ENCODE peak calls at places on chromosomes 16 and 17, in seven cellular contexts. I is heart right ventricle, T is A549, R is AG04449, A is tibial artery, C is IMR-90, N is thoracic aorta. F is an unnamed sample.

GRCh38 chr17:83178533-83179201 is 99.3 kb downstream of the METRNL start:
- DNase-seq in I (no peak), T (no peak), R (no peak), A (no peak), C (no peak), N (no peak), F (no peak)

GRCh38 chr17:82302498-82302963 is 14.9 kb downstream of the CD7 start:
- DNase-seq in I (no peak), T (no peak), R (no peak), A (no peak), C (no peak), N (no peak), F (no peak)

GRCh38 chr16:7317982-7318381 is 14.7 kb upstream of the RBFOX1 start:
- DNase-seq in I (no peak), T (no peak), R (no peak), A (no peak), C (no peak), N (no peak), F (no peak)

GRCh38 chr17:7330099-7331015 is 1.2 kb upstream of the NEURL4 start:
- DNase-seq in I (peak), T (peak), R (no peak), A (peak), C (peak), N (no peak), F (peak)

GRCh38 chr17:65365209-65365608 is 196.2 kb downstream of the AXIN2 start:
- DNase-seq in I (no peak), T (no peak), R (no peak), A (no peak), C (no peak), N (no peak), F (no peak)

GRCh38 chr17:82690786-82691489 is 7.6 kb downstream of the RAB40B start:
- DNase-seq in I (no peak), T (no peak), R (no peak), A (no peak), C (no peak), N (no peak), F (no peak)

GRCh38 chr16:80369559-80369958 is 171.2 kb upstream of the DYNLRB2 start:
- DNase-seq in I (no peak), T (peak), R (peak), A (no peak), C (peak), N (no peak), F (peak)

GRCh38 chr17:79667746-79668145 is 56.9 kb upstream of the RBFOX3 start:
- DNase-seq in I (no peak), T (no peak), R (no peak), A (peak), C (no peak), N (no peak), F (no peak)

GRCh38 chr17:10177131-10177920 is 21.1 kb downstream of the GAS7 start:
- DNase-seq in I (no peak), T (no peak), R (no peak), A (no peak), C (no peak), N (no peak), F (no peak)

GRCh38 chr17:17812211-17813054 is 24.4 kb downstream of the SREBF1 start:
- DNase-seq in I (peak), T (peak), R (no peak), A (peak), C (peak), N (no peak), F (peak)

GRCh38 chr16:73214825-73215481 is 167.0 kb upstream of the ZFHX3 start:
- DNase-seq in I (no peak), T (no peak), R (peak), A (no peak), C (peak), N (no peak), F (peak)

GRCh38 chr16:2156025-2156848 is 655 bp downstream of the TRAF7 start:
- DNase-seq in I (no peak), T (no peak), R (no peak), A (no peak), C (peak), N (no peak), F (peak)

GRCh38 chr16:74984194-74984669 is 691 bp downstream of the WDR59 start:
- DNase-seq in I (no peak), T (peak), R (no peak), A (no peak), C (peak), N (no peak), F (no peak)

GRCh38 chr16:50326835-50327465 is 41.8 kb downstream of the BRD7 start:
- DNase-seq in I (no peak), T (peak), R (no peak), A (no peak), C (peak), N (no peak), F (peak)

GRCh38 chr17:56142325-56142724 is 10.9 kb upstream of the ANKFN1 start:
- DNase-seq in I (no peak), T (no peak), R (peak), A (no peak), C (peak), N (no peak), F (peak)

GRCh38 chr17:73389411-73389810 is 77.6 kb upstream of the CDC42EP4 start:
- DNase-seq in I (no peak), T (no peak), R (no peak), A (no peak), C (no peak), N (no peak), F (no peak)

GRCh38 chr17:2042355-2042929 is 620 bp downstream of the OVCA2 start:
- DNase-seq in I (no peak), T (peak), R (no peak), A (no peak), C (no peak), N (no peak), F (no peak)

GRCh38 chr17:7047566-7047965 is 3.7 kb upstream of the SLC16A11 start:
- DNase-seq in I (no peak), T (no peak), R (no peak), A (no peak), C (no peak), N (no peak), F (no peak)

GRCh38 chr16:69112285-69113129 is 7.1 kb downstream of the HAS3 start:
- DNase-seq in I (peak), T (peak), R (no peak), A (peak), C (peak), N (no peak), F (peak)

GRCh38 chr17:7558544-7559306 is at the start of gene TNFSF13:
- DNase-seq in I (peak), T (no peak), R (no peak), A (peak), C (no peak), N (no peak), F (no peak)

GRCh38 chr17:78335176-78335575 is 24.7 kb downstream of the SOCS3 start:
- DNase-seq in I (no peak), T (no peak), R (no peak), A (no peak), C (no peak), N (no peak), F (no peak)

GRCh38 chr17:54891176-54891821 is 9.4 kb upstream of the TOM1L1 start:
- DNase-seq in I (no peak), T (peak), R (no peak), A (no peak), C (peak), N (no peak), F (peak)

GRCh38 chr17:8956521-8956920 is 9.0 kb downstream of the PIK3R5 start:
- DNase-seq in I (no peak), T (no peak), R (no peak), A (no peak), C (no peak), N (no peak), F (no peak)
- TF ChIP-seq CTCF in I (no peak), T (no peak), R (no peak), A (no peak), C (no peak), N (no peak), F (no peak)

GRCh38 chr17:69147460-69147859 is 5.8 kb upstream of the ABCA6 start:
- DNase-seq in I (no peak), T (no peak), R (no peak), A (no peak), C (no peak), N (no peak), F (no peak)

GRCh38 chr17:69144621-69145255 is 3.0 kb upstream of the ABCA6 start:
- DNase-seq in I (no peak), T (no peak), R (no peak), A (no peak), C (no peak), N (no peak), F (no peak)

GRCh38 chr17:69143683-69144231 is 2.1 kb upstream of the ABCA6 start:
- DNase-seq in I (no peak), T (no peak), R (no peak), A (no peak), C (no peak), N (no peak), F (no peak)

GRCh38 chr17:69142473-69142802 is 743 bp upstream of the ABCA6 start:
- DNase-seq in I (no peak), T (no peak), R (peak), A (no peak), C (peak), N (no peak), F (peak)

GRCh38 chr17:69141802-69142472 is at the start of gene ABCA6:
- DNase-seq in I (no peak), T (no peak), R (no peak), A (no peak), C (no peak), N (no peak), F (peak)
- H3K4me3 ChIP-seq in I (peak), T (no peak), R (no peak), A (peak), C (no peak), N (peak), F (peak)

DNA sequence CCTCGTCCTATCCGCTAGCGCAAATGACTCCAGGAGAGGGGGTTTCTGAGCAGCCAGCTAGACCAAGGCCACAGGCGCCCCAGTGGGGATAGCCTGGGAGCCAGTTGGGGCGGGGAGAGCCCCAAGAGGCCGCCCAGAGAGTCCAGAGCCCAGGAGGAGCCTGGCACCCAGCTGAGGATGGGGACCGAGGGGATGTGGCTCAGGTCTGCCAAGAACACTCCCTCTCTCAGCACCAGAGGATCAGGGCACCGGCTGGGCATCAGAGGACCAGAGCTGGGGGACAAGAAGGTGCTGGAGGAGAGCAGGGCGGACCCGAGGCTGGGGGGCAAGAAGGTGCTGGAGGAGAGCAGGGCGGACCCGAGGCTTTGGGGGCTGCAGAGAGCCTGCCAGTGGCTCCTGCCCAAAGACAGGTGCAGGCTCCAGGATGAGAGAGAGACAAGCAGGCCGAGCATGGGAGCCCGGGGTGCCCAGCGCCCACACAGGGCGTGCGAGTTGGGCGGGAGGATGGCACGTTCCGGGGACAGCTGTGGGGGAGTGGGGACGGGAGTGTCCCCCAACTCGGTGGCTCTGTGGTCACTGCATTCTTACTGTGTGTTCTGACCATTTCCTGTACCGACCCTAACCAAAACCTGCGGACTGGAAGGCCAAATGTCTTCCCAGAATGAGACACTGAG is 39.4 kb downstream of the TIMM22 start:
- DNase-seq in I (no peak), T (no peak), R (no peak), A (no peak), C (no peak), N (no peak), F (no peak)
- TF ChIP-seq CTCF in I (no peak), T (no peak), R (no peak), A (no peak), C (no peak), N (no peak), F (no peak)

DNA sequence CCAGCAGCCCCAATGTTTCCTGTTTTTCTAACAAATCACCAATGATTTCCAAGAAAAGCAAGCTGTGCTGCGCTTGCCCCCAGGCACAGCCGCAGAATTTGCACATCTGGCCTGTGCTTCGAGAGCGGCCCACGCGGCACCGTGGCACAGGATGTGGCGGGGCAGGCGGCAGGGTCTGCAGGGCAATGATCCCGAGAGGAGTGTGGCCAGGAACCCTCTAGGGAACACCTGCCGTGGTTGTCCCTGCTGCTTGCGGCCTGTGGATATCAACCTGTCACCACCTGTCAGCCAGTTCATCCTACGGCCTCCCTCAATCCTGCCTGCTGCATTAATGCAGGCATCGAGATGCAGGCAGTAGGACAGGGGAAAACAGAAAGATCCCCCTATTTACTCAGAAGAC is 24.0 kb downstream of the PIK3R5 start:
- DNase-seq in I (no peak), T (no peak), R (no peak), A (no peak), C (no peak), N (no peak), F (no peak)
- H3K4me3 ChIP-seq in I (no peak), T (no peak), R (no peak), A (no peak), C (no peak), N (no peak), F (no peak)